ENCODE peak calls at places on chromosome 4, in eight cellular contexts. N is A549, O is HepG2, S is K562, F is HCT116, L is endothelial cell of umbilical vein, G is H1, C is GM12878. R is an unnamed sample.

GRCh38 chr4:126242679-126243390 is 928.1 kb downstream of the FAT4 start:
- DNase-seq in N (no peak), O (no peak), S (no peak), F (no peak), L (peak; percentile 53), G (no peak), C (no peak), R (no peak)

GRCh38 chr4:1748465-1748995 is 27.2 kb downstream of the TACC3 start:
- DNase-seq in N (peak; percentile 78), O (peak; percentile 59), S (peak; percentile 91), F (peak; percentile 44), L (peak; percentile 58), G (peak; percentile 96), C (no peak), R (peak; percentile 92)

GRCh38 chr4:10354746-10355145 is 102.5 kb downstream of the ZNF518B start:
- DNase-seq in N (no peak), O (no peak), S (no peak), F (no peak), L (no peak), G (no peak), C (no peak), R (no peak)

GRCh38 chr4:154946113-154946512 is 165.0 kb downstream of the RBM46 start:
- DNase-seq in N (no peak), O (no peak), S (no peak), F (no peak), L (no peak), G (no peak), C (no peak), R (no peak)

GRCh38 chr4:68732653-68733466 is 62.4 kb upstream of the UGT2B15 start:
- DNase-seq in N (peak; percentile 41), O (peak; percentile 100), S (no peak), F (no peak), L (no peak), G (no peak), C (peak; percentile 13), R (no peak)

GRCh38 chr4:147933316-147933715 is 201.4 kb downstream of the ARHGAP10 start:
- DNase-seq in N (no peak), O (no peak), S (no peak), F (no peak), L (peak; percentile 59), G (no peak), C (no peak), R (no peak)

GRCh38 chr4:94995684-94996394 is 238.1 kb downstream of the BMPR1B start:
- DNase-seq in N (no peak), O (no peak), S (no peak), F (no peak), L (peak; percentile 67), G (no peak), C (no peak), R (no peak)

GRCh38 chr4:80431203-80431602 is 95.7 kb downstream of the CFAP299 start:
- DNase-seq in N (no peak), O (no peak), S (no peak), F (no peak), L (no peak), G (no peak), C (no peak), R (no peak)

GRCh38 chr4:163404570-163404969 is 60.9 kb downstream of the NPY5R start:
- DNase-seq in N (no peak), O (peak; percentile 1), S (no peak), F (no peak), L (peak; percentile 49), G (no peak), C (no peak), R (no peak)
- TF ChIP-seq POLR2A in N (no peak), O (no peak), S (no peak), F (no peak), L (no peak), G (no peak), C (no peak), R (no peak)

DNA sequence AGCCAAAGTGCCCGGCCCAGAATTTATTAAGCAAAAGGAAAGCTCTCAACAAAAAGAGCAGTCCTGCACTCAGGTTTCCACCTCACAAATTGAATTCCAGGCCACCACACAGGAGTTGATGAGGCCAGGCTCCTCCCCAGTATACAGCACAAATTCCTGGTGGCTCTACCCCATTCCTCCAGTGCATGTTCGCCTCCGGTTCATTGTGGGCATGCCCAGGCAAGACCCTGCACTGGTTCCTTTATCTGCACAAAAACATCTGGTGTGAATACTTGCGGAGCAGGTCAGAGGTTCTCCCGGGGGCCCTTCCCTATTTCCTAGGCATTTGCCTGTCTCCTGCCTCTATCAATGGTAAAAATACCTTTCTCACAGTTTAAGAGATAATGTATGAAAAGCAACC is 195.2 kb upstream of the ANXA10 start:
- DNase-seq in N (no peak), O (peak; percentile 29), S (no peak), F (peak; percentile 23), L (peak; percentile 96), G (no peak), C (no peak), R (no peak)
- TF ChIP-seq MAX in N (no peak), O (no peak), S (no peak), F (no peak), L (no peak), G (peak; percentile 26), C (no peak), R (no peak)

DNA sequence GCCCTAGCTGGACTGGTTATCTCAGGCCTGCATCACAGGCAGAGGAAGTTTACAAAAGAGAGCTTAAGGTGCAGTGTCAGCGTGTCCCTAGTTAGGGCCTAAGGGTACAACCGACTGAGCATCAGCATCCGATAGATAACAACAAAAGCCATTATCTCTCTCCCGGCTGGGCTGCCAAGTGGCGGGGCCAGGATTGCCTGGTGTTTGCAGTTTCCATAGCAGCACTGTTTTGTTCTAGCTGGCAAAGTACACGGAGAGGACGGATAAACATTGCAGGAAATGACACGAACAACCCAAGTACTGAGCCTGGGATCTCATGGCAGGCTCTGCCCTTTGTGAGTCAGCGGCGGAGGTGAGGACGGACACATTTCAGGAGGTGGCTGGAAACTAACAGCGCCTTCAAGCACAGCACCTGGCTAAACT is 104.7 kb upstream of the NOCT start:
- DNase-seq in N (peak; percentile 57), O (peak; percentile 55), S (peak; percentile 50), F (no peak), L (peak; percentile 99), G (no peak), C (no peak), R (no peak)
- TF ChIP-seq POLR2A in N (no peak), O (no peak), S (no peak), F (no peak), L (no peak), G (no peak), C (no peak), R (no peak)

DNA sequence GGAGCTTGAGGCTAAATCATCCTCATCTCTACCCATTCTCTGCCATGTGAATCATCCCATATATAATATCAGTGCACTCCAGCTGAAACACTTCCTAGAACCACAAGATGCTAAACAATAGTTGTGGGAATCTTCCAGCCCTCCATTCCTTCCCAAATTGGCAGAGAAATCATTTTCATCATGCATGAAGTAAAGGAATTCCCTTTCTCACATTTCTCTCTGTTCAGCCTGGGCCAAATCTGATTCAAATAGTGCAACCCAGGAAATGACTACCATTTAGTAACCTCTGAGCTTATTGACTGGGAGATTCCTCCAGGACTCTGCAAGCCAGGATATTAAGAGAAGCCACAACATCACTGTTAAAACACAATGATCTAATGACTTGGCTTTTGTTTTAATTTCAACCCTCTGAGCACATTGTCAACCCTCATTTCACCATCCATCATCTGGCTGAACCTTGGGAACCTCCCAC is 133.7 kb downstream of the TET2 start:
- DNase-seq in N (no peak), O (no peak), S (no peak), F (no peak), L (peak; percentile 24), G (no peak), C (no peak), R (no peak)
- TF ChIP-seq MAX in N (no peak), O (no peak), S (no peak), F (no peak), L (no peak), G (no peak), C (no peak), R (no peak)

GRCh38 chr4:153028535-153028934 is 92.4 kb downstream of the FHDC1 start:
- DNase-seq in N (no peak), O (no peak), S (no peak), F (no peak), L (no peak), G (no peak), C (no peak), R (no peak)
- TF ChIP-seq POLR2A in N (no peak), O (no peak), S (no peak), F (no peak), L (no peak), G (no peak), C (no peak), R (no peak)

GRCh38 chr4:103947617-103948016 is 227.8 kb upstream of the TACR3 start:
- DNase-seq in N (no peak), O (no peak), S (no peak), F (no peak), L (no peak), G (no peak), C (no peak), R (no peak)

DNA sequence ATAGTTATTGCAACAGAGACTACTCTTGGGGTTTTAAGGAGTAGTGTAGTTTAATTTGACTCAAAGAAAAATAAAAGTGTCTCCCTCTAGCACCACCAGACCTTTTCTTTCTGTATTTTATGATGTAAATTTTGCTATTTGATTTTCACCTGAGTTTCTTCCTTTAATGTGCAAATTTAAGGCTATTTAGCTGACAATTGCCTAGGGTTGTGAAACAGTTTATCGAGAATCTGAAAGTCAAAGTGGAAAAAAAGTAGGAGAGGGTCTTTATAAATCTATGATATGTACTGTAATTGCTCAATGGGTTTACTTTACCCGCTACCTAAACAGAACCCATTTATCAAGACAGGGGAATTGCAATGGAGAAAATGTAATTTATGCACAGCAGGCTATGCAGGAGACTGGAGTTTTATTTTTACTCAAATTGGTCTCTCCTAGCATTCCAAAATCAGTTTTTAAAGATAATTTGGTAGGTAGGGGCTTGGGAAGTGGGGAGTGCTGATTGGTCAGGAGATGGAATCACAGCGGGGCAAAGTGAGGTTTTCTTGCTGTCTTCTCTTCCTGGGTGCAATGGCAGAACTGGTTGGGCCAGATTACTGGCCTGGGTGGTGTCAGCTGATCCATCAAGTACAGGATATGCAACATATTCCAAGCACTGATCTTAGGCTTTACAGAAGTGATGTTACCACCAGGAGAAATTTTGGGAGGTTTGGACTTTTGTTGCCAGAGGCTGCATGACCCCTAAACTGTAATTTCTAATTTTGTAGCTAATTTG is 228.6 kb upstream of the TACR3 start:
- DNase-seq in N (no peak), O (no peak), S (no peak), F (no peak), L (no peak), G (peak; percentile 48), C (no peak), R (no peak)
- TF ChIP-seq MAX in N (no peak), O (no peak), S (no peak), F (no peak), L (no peak), G (no peak), C (no peak), R (no peak)

DNA sequence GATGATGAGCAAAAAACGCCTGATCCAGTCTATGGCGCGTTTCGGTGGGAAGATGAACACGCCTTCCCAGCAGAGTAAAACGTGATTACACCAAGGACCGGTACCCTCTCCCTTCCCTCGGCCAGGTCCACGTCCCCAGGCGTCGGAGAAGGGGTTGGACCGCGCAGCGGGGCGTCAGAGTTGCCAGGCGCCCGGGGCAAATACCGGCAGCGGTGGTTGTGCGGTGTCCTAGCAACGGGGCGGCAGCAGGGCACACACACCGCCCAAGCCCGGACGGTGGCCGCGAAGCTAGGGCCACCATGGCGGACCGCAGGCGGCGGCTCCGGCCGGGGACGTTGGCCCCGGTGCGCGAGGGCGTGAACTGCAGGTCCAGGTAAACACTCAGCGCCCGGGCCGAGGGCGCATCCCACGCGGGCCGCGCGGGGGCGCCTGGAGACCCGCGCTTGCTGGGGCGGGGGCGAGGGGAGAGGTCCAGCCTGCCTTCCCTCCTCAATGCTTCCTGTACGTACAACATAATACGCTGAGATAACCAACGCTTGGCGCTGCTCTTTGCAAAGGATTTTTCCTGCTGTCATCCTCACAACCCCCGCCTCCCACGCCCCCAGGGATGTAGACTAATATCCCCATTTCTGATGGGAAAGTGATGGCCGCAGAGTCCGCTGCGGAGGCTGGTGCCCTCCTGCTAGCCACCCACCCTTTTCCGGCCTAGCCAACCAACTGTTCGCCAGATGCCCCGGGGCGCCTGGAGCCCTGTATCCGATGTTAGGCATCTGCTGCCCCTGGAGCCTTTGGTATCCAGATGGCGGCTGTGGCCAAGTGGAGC is at the start of gene FAM47E:
- DNase-seq in N (peak; percentile 24), O (peak; percentile 57), S (peak; percentile 28), F (no peak), L (peak; percentile 44), G (peak; percentile 98), C (no peak), R (peak; percentile 40)
- TF ChIP-seq POLR2A in N (no peak), O (no peak), S (no peak), F (no peak), L (no peak), G (no peak), C (no peak), R (no peak)